ENCODE peak calls at places on chromosomes 2 and 18, in seven cellular contexts. Y is stomach, A is GM12878, R is SK-N-SH, K is transverse colon, T is sigmoid colon, Z is K562. N is an unnamed sample.

GRCh38 chr2:70078384-70078783 is 8.9 kb upstream of the PCBP1 start:
- DNase-seq in Y (no peak), A (no peak), R (no peak), K (no peak), T (no peak), Z (peak), N (no peak)

GRCh38 chr2:129142465-129142864 is 823.8 kb upstream of the HS6ST1 start:
- DNase-seq in Y (no peak), A (no peak), R (no peak), K (no peak), T (no peak), Z (no peak), N (no peak)

GRCh38 chr2:132276571-132276981 is 114.8 kb upstream of the ANKRD30BL start:
- DNase-seq in Y (no peak), A (no peak), R (no peak), K (no peak), T (no peak), Z (no peak), N (no peak)

GRCh38 chr2:227238242-227239237 is 74.1 kb downstream of the COL4A3 start:
- DNase-seq in Y (peak), A (peak), R (peak), K (peak), T (peak), Z (peak), N (peak)

GRCh38 chr2:202113571-202114142 is 40.6 kb downstream of the KIAA2012 start:
- DNase-seq in Y (no peak), A (no peak), R (no peak), K (no peak), T (no peak), Z (no peak), N (no peak)

GRCh38 chr2:75077909-75078308 is 119.5 kb downstream of the POLE4 start:
- DNase-seq in Y (no peak), A (no peak), R (no peak), K (no peak), T (no peak), Z (no peak), N (no peak)

GRCh38 chr2:121038831-121039230 is 246.2 kb downstream of the TFCP2L1 start:
- DNase-seq in Y (peak), A (no peak), R (peak), K (no peak), T (no peak), Z (no peak), N (no peak)

GRCh38 chr2:113979172-113980128 is 89.6 kb downstream of the ACTR3 start:
- DNase-seq in Y (no peak), A (no peak), R (peak), K (no peak), T (no peak), Z (peak), N (peak)

GRCh38 chr2:212940816-212941215 is 210.6 kb downstream of the IKZF2 start:
- DNase-seq in Y (peak), A (no peak), R (no peak), K (peak), T (no peak), Z (no peak), N (no peak)

GRCh38 chr2:219470429-219470828 is 28.3 kb upstream of the GMPPA start:
- DNase-seq in Y (no peak), A (no peak), R (no peak), K (no peak), T (no peak), Z (no peak), N (no peak)

GRCh38 chr2:48755473-48755872 is at the start of gene LHCGR:
- DNase-seq in Y (no peak), A (no peak), R (peak), K (no peak), T (no peak), Z (no peak), N (peak)

GRCh38 chr2:14420851-14421250 is 211.7 kb upstream of the LRATD1 start:
- DNase-seq in Y (no peak), A (no peak), R (no peak), K (no peak), T (no peak), Z (no peak), N (no peak)

GRCh38 chr2:240250985-240251847 is 110.8 kb upstream of the OTOS start:
- DNase-seq in Y (peak), A (no peak), R (peak), K (peak), T (peak), Z (peak), N (peak)

GRCh38 chr2:205024822-205025518 is 479.7 kb downstream of the PARD3B start:
- DNase-seq in Y (peak), A (no peak), R (peak), K (peak), T (peak), Z (peak), N (no peak)

GRCh38 chr2:104236491-104236890 is 617.4 kb upstream of the POU3F3 start:
- DNase-seq in Y (no peak), A (no peak), R (no peak), K (no peak), T (no peak), Z (no peak), N (no peak)

GRCh38 chr18:38330573-38330972 is 765.0 kb upstream of the CELF4 start:
- DNase-seq in Y (no peak), A (no peak), R (no peak), K (no peak), T (no peak), Z (no peak), N (no peak)

GRCh38 chr2:9941196-9941995 is 10.1 kb upstream of the GRHL1 start:
- DNase-seq in Y (no peak), A (no peak), R (no peak), K (no peak), T (no peak), Z (peak), N (no peak)

GRCh38 chr2:58834404-58834803 is 593.3 kb upstream of the FANCL start:
- DNase-seq in Y (no peak), A (no peak), R (no peak), K (no peak), T (no peak), Z (peak), N (no peak)

GRCh38 chr2:51633073-51633472 is 601.1 kb upstream of the NRXN1 start:
- DNase-seq in Y (no peak), A (no peak), R (no peak), K (no peak), T (no peak), Z (no peak), N (no peak)

GRCh38 chr2:45968946-45969584 is 317.6 kb downstream of the PRKCE start:
- DNase-seq in Y (no peak), A (no peak), R (no peak), K (no peak), T (peak), Z (no peak), N (no peak)

GRCh38 chr2:54469484-54470053 is 13.4 kb downstream of the SPTBN1 start:
- DNase-seq in Y (no peak), A (no peak), R (peak), K (no peak), T (no peak), Z (no peak), N (no peak)

GRCh38 chr2:104429978-104430740 is 423.8 kb upstream of the POU3F3 start:
- DNase-seq in Y (no peak), A (no peak), R (no peak), K (no peak), T (no peak), Z (no peak), N (no peak)

GRCh38 chr2:238279324-238279682 is 9.1 kb downstream of the PER2 start:
- DNase-seq in Y (no peak), A (no peak), R (no peak), K (no peak), T (no peak), Z (no peak), N (no peak)

GRCh38 chr2:162579986-162580385 is 236.1 kb downstream of the GCA start:
- DNase-seq in Y (no peak), A (no peak), R (no peak), K (no peak), T (no peak), Z (no peak), N (no peak)

GRCh38 chr2:12725238-12726187 is 8.8 kb downstream of the TRIB2 start:
- DNase-seq in Y (peak), A (no peak), R (no peak), K (no peak), T (no peak), Z (no peak), N (no peak)

GRCh38 chr2:180111901-180112300 is 104.8 kb upstream of the CWC22 start:
- DNase-seq in Y (no peak), A (no peak), R (no peak), K (no peak), T (no peak), Z (no peak), N (no peak)

GRCh38 chr2:148014616-148015015 is 5.9 kb downstream of the ORC4 start:
- DNase-seq in Y (no peak), A (no peak), R (no peak), K (no peak), T (no peak), Z (no peak), N (no peak)

GRCh38 chr2:231722721-231723307 is 14.5 kb downstream of the PTMA start:
- DNase-seq in Y (no peak), A (no peak), R (no peak), K (no peak), T (peak), Z (no peak), N (no peak)

GRCh38 chr18:2002604-2003003 is 568.7 kb downstream of the METTL4 start:
- DNase-seq in Y (no peak), A (no peak), R (no peak), K (no peak), T (no peak), Z (peak), N (no peak)

GRCh38 chr2:174654429-174654941 is 56.9 kb upstream of the WIPF1 start:
- DNase-seq in Y (no peak), A (no peak), R (no peak), K (no peak), T (no peak), Z (no peak), N (no peak)

GRCh38 chr18:62738638-62739037 is 23.3 kb downstream of the PHLPP1 start:
- DNase-seq in Y (no peak), A (no peak), R (no peak), K (no peak), T (no peak), Z (no peak), N (no peak)

GRCh38 chr2:168181825-168182224 is 65.6 kb downstream of the STK39 start:
- DNase-seq in Y (no peak), A (no peak), R (no peak), K (no peak), T (no peak), Z (no peak), N (no peak)

GRCh38 chr18:74950479-74950878 is 258.5 kb downstream of the PTGR3 start:
- DNase-seq in Y (no peak), A (no peak), R (no peak), K (no peak), T (no peak), Z (no peak), N (no peak)
- H3K27ac ChIP-seq in Y (no peak), A (no peak), R (no peak), K (peak), T (peak), Z (no peak), N (peak)

GRCh38 chr2:235024951-235025773 is 73.3 kb downstream of the SH3BP4 start:
- DNase-seq in Y (no peak), A (no peak), R (no peak), K (no peak), T (peak), Z (no peak), N (no peak)

GRCh38 chr2:235017441-235017840 is 65.6 kb downstream of the SH3BP4 start:
- DNase-seq in Y (no peak), A (no peak), R (peak), K (no peak), T (no peak), Z (no peak), N (no peak)

GRCh38 chr2:235024191-235024611 is 72.4 kb downstream of the SH3BP4 start:
- DNase-seq in Y (no peak), A (no peak), R (no peak), K (no peak), T (peak), Z (no peak), N (no peak)

GRCh38 chr2:235018838-235019237 is 67.0 kb downstream of the SH3BP4 start:
- DNase-seq in Y (no peak), A (no peak), R (no peak), K (no peak), T (no peak), Z (no peak), N (no peak)

DNA sequence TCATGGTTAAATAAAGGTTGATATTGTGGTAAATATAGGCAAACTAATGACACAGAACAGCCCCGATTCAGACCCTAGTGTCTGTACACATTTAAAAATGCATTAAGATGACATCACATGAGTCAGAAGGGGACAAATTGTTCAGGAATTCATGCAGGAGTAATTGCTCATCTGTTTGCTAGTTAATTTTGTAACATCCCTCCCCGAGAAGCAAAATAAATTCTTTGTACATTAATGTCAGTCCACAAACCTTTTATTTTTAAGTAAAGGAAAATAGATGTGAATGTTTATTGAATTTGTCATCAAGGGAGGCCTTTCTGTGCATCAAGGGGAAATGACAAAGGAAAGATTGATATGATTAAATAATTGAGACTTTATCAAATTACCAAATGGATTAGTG is 69.9 kb downstream of the SH3BP4 start:
- DNase-seq in Y (no peak), A (no peak), R (peak), K (no peak), T (no peak), Z (no peak), N (no peak)
- TF ChIP-seq POLR2AphosphoS5 in Y (no peak), A (no peak), R (peak), K (no peak), T (no peak), Z (no peak), N (no peak)

GRCh38 chr18:23324056-23324811 is 128.9 kb upstream of the RIOK3 start:
- DNase-seq in Y (no peak), A (no peak), R (no peak), K (no peak), T (no peak), Z (no peak), N (no peak)

GRCh38 chr18:23316986-23317385 is 136.1 kb upstream of the RIOK3 start:
- DNase-seq in Y (no peak), A (no peak), R (no peak), K (no peak), T (no peak), Z (no peak), N (no peak)

GRCh38 chr18:23321996-23322395 is 131.1 kb upstream of the RIOK3 start:
- DNase-seq in Y (no peak), A (no peak), R (no peak), K (no peak), T (no peak), Z (no peak), N (no peak)

GRCh38 chr18:23317975-23318675 is 135.0 kb upstream of the RIOK3 start:
- DNase-seq in Y (no peak), A (no peak), R (no peak), K (no peak), T (no peak), Z (no peak), N (no peak)

DNA sequence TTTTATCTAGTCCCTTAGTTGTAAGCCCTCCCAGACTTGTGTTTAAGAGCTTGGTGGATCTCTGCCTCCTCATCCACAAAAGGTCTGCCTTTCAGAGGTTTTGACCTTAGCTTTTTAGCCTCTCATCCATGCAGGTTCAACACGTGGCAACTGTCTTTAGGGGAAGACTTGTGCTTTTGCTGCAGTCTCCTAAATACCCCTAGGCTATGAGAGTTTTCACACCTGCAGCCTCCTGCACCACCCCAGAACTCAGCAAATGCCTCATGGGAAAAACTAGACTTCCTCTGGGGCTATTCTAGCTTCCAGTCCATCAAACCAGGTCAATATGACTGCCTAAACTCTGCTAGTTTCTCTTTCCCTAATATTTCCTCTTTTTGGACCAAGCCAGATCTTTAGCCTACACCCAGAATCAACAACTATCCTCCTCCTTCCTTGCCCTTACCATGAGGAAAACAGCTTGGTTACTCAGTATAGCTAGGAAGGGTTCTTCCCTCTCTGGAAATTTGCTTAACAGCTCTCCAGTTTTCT is 132.3 kb upstream of the RIOK3 start:
- DNase-seq in Y (no peak), A (no peak), R (no peak), K (no peak), T (no peak), Z (no peak), N (no peak)
- H3K27ac ChIP-seq in Y (no peak), A (no peak), R (no peak), K (no peak), T (no peak), Z (no peak), N (no peak)

DNA sequence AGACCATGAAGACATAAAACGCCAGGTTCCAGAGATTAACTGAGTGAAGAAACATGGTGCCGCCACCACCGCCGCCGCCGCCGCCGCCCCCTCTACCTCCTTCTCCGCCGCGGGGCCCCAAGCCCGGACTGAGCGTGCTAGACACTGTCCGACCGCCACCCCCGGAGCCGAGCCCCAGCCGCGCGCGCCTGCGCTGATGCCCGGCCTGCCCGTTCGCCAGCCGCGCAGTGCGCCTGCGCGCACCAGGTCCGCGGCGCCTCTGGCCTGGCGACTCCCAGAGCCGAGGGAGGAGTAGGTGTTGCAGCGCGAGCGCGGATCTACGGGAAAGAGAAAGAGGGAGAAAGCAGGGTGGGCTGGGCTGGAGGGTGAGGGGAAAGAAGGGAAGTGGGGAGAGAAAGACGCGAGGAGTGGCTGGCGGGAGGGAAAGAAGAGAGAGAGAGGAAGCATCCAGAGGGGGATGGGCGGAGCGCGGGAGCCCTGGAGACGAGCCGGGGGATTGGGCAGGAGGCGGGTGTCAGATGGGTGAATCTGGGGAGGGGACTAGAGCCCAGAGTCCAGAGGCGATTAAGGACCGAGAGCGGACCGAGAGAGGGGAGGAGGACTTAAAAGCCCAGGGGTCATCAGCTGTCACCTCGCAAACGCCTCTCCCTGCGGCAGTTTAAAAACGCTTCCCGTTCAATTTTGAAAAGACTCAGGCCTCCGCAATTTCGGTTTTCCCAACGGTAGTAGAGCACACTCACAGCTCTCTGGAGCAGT is at the start of gene PGAP1:
- DNase-seq in Y (peak), A (peak), R (peak), K (peak), T (peak), Z (peak), N (peak)
- TF ChIP-seq POLR2AphosphoS5 in Y (peak), A (peak), R (peak), K (peak), T (peak), Z (no peak), N (peak)

GRCh38 chr18:26908906-26909305 is 43.4 kb upstream of the AQP4 start:
- DNase-seq in Y (no peak), A (no peak), R (no peak), K (no peak), T (no peak), Z (no peak), N (no peak)

GRCh38 chr18:26911840-26912239 is 46.3 kb upstream of the AQP4 start:
- DNase-seq in Y (no peak), A (no peak), R (no peak), K (no peak), T (no peak), Z (no peak), N (no peak)

GRCh38 chr18:26909599-26910290 is 44.2 kb upstream of the AQP4 start:
- DNase-seq in Y (no peak), A (no peak), R (no peak), K (no peak), T (no peak), Z (no peak), N (no peak)
- H3K27ac ChIP-seq in Y (no peak), A (no peak), R (no peak), K (no peak), T (no peak), Z (no peak), N (no peak)

GRCh38 chr2:85413592-85414421 is 3.6 kb upstream of the CAPG start:
- DNase-seq in Y (peak), A (no peak), R (no peak), K (peak), T (no peak), Z (peak), N (no peak)
- TF ChIP-seq POLR2AphosphoS5 in Y (peak), A (no peak), R (no peak), K (no peak), T (peak), Z (no peak), N (peak)

GRCh38 chr2:158723311-158723838 is 71.7 kb upstream of the DAPL1 start:
- DNase-seq in Y (no peak), A (no peak), R (no peak), K (no peak), T (no peak), Z (no peak), N (no peak)

GRCh38 chr2:158726906-158727592 is 68.1 kb upstream of the DAPL1 start:
- DNase-seq in Y (no peak), A (no peak), R (peak), K (no peak), T (no peak), Z (no peak), N (no peak)

GRCh38 chr2:158723921-158724802 is 71.0 kb upstream of the DAPL1 start:
- DNase-seq in Y (peak), A (no peak), R (no peak), K (no peak), T (no peak), Z (peak), N (no peak)

GRCh38 chr2:158725496-158725895 is 69.6 kb upstream of the DAPL1 start:
- DNase-seq in Y (no peak), A (no peak), R (no peak), K (no peak), T (no peak), Z (no peak), N (no peak)

GRCh38 chr2:158724803-158725271 is 70.3 kb upstream of the DAPL1 start:
- DNase-seq in Y (peak), A (no peak), R (no peak), K (no peak), T (no peak), Z (no peak), N (no peak)
- H3K27ac ChIP-seq in Y (peak), A (no peak), R (no peak), K (no peak), T (no peak), Z (no peak), N (no peak)

DNA sequence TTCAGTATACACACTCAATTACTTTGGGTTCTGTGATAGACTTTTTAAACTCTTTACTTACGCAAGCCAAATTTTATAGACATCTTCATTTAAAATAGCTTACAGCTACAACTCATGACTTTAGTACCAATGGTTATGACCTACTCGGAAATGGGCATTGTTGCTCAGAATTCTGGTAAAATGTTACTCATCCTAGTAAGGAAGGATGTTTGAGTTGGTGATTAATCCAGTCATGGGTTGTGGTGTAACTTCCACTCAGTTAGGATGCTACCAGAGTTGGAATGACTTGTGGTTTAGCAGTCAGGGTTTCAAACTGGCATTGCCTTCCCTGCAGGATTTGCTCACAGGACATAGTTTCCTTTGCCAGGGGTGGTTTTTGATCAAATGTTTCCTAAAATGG is 7.4 kb upstream of the NPC1 start:
- DNase-seq in Y (no peak), A (no peak), R (no peak), K (no peak), T (no peak), Z (no peak), N (no peak)
- TF ChIP-seq POLR2AphosphoS5 in Y (no peak), A (no peak), R (no peak), K (no peak), T (no peak), Z (no peak), N (no peak)

N was measured in spleen.